ENCODE peak calls at places on chromosomes 7 and 10, in seven cellular contexts. A, J, S, F, I, K and E are unnamed samples.

GRCh38 chr7:42736931-42737330 is 174.9 kb downstream of the C7orf25 start:
- DNase-seq in I (no peak), A (peak), S (no peak), F (peak), K (no peak), J (no peak), E (no peak)

GRCh38 chr10:78907458-78908211 is 161.1 kb upstream of the ZMIZ1 start:
- DNase-seq in A (no peak), S (no peak), I (no peak), K (no peak), J (no peak), F (peak), E (peak)

GRCh38 chr10:29530112-29530976 is 104.4 kb downstream of the SVIL start:
- DNase-seq in S (no peak), A (no peak), K (no peak), F (no peak), J (no peak), I (no peak), E (peak)

GRCh38 chr10:79593377-79593776 is 17.4 kb upstream of the SFTPA1 start:
- DNase-seq in S (no peak), A (no peak), F (no peak), I (no peak), J (no peak), K (no peak), E (no peak)

GRCh38 chr7:1681581-1681980 is 11.5 kb downstream of the ELFN1 start:
- DNase-seq in A (no peak), J (no peak), I (no peak), S (no peak), K (peak), F (no peak), E (no peak)

GRCh38 chr7:154777023-154777422 is 225.9 kb downstream of the PAXIP1 start:
- DNase-seq in J (no peak), A (peak), I (no peak), K (no peak), S (no peak), F (peak), E (no peak)

GRCh38 chr10:13560597-13560996 is 26.2 kb upstream of the PRPF18 start:
- DNase-seq in S (no peak), J (no peak), K (peak), A (peak), I (peak), F (no peak), E (no peak)

GRCh38 chr7:73828107-73828803 is 2.5 kb upstream of the CLDN4 start:
- DNase-seq in F (no peak), K (peak), I (peak), A (peak), S (no peak), J (no peak), E (no peak)

GRCh38 chr10:15045380-15045779 is 1.6 kb downstream of the OLAH start:
- DNase-seq in J (no peak), A (no peak), S (no peak), K (no peak), F (peak), I (no peak), E (no peak)

GRCh38 chr10:86083664-86084175 is 282.9 kb downstream of the GRID1 start:
- DNase-seq in I (no peak), J (no peak), A (no peak), F (no peak), K (no peak), S (no peak), E (peak)